ENCODE peak calls at places on chromosomes 11 and 22, in four cellular contexts. I is HFFc6, H is fibroblast of lung, N is body of pancreas. Q is an unnamed sample.

GRCh38 chr11:3109921-3110706 is 52.9 kb upstream of the CARS1 start:
- DNase-seq in I (no peak), H (no peak), N (peak; percentile 42), Q (peak; percentile 37)

GRCh38 chr11:5592615-5593014 is 3.8 kb upstream of the TRIM6 start:
- DNase-seq in I (no peak), H (no peak), N (no peak), Q (no peak)

GRCh38 chr22:48821346-48822186 is 1006.1 kb downstream of the BRD1 start:
- DNase-seq in I (no peak), H (no peak), N (no peak), Q (no peak)

GRCh38 chr11:23875407-23875950 is 621.4 kb upstream of the LUZP2 start:
- DNase-seq in I (no peak), H (no peak), N (no peak), Q (no peak)

GRCh38 chr11:134139873-134140331 is 71.0 kb downstream of the JAM3 start:
- DNase-seq in I (peak; percentile 71), H (peak; percentile 71), N (peak; percentile 74), Q (peak; percentile 66)

GRCh38 chr11:17924713-17925112 is 88.1 kb downstream of the SERGEF start:
- DNase-seq in I (no peak), H (no peak), N (no peak), Q (no peak)

GRCh38 chr11:130829801-130830562 is 86.3 kb downstream of the SNX19 start:
- DNase-seq in I (no peak), H (peak; percentile 47), N (peak; percentile 25), Q (no peak)

GRCh38 chr11:57744386-57744785 is 3.1 kb downstream of the SELENOH start:
- DNase-seq in I (no peak), H (no peak), N (no peak), Q (no peak)

GRCh38 chr11:12017243-12017678 is 8.8 kb upstream of the DKK3 start:
- DNase-seq in I (peak; percentile 51), H (peak; percentile 94), N (no peak), Q (no peak)

GRCh38 chr11:99020324-99021225 is at the start of gene CNTN5:
- DNase-seq in I (peak; percentile 0), H (peak; percentile 20), N (peak; percentile 53), Q (peak; percentile 9)

GRCh38 chr11:6251120-6251733 is 8.4 kb upstream of the CCKBR start:
- DNase-seq in I (peak; percentile 65), H (peak; percentile 51), N (peak; percentile 91), Q (peak; percentile 70)

GRCh38 chr11:112354364-112354763 is 93.7 kb upstream of the PLET1 start:
- DNase-seq in I (no peak), H (no peak), N (no peak), Q (no peak)

GRCh38 chr22:48278620-48279464 is 1516.4 kb downstream of the TBC1D22A start:
- DNase-seq in I (no peak), H (no peak), N (no peak), Q (no peak)

GRCh38 chr11:3095712-3096361 is 38.6 kb upstream of the CARS1 start:
- DNase-seq in I (peak; percentile 74), H (peak; percentile 81), N (peak; percentile 39), Q (no peak)

GRCh38 chr11:46388619-46389449 is 2.7 kb downstream of the CHRM4 start:
- DNase-seq in I (no peak), H (no peak), N (no peak), Q (no peak)

GRCh38 chr22:30667092-30667485 is 586 bp downstream of the DUSP18 start:
- DNase-seq in I (no peak), H (peak; percentile 6), N (no peak), Q (no peak)

GRCh38 chr22:37187552-37187890 is 526 bp downstream of the C1QTNF6 start:
- DNase-seq in I (peak; percentile 46), H (peak; percentile 55), N (no peak), Q (no peak)

GRCh38 chr11:72144807-72145565 is 9.5 kb downstream of the FOLR3 start:
- DNase-seq in I (peak; percentile 94), H (peak; percentile 85), N (no peak), Q (no peak)

GRCh38 chr11:46330887-46331652 is 16.2 kb upstream of the DGKZ start:
- DNase-seq in I (no peak), H (no peak), N (no peak), Q (no peak)

GRCh38 chr11:35223429-35223828 is 84.5 kb downstream of the CD44 start:
- DNase-seq in I (peak; percentile 53), H (peak; percentile 67), N (no peak), Q (no peak)

GRCh38 chr11:12806113-12806512 is 131.9 kb downstream of the TEAD1 start:
- DNase-seq in I (no peak), H (no peak), N (peak; percentile 55), Q (no peak)

GRCh38 chr11:23112987-23113886 is 253.0 kb upstream of the CCDC179 start:
- DNase-seq in I (peak; percentile 37), H (peak; percentile 55), N (peak; percentile 86), Q (peak; percentile 32)

GRCh38 chr22:41966607-41967240 is 2.5 kb upstream of the SEPTIN3 start:
- DNase-seq in I (peak; percentile 94), H (peak; percentile 84), N (peak; percentile 53), Q (peak; percentile 89)
- TF ChIP-seq CTCF in I (peak; percentile 78), H (peak; percentile 42), N (peak; percentile 24), Q (peak; percentile 51)

GRCh38 chr11:90148900-90149299 is 14.4 kb downstream of the NAALAD2 start:
- DNase-seq in I (no peak), H (no peak), N (no peak), Q (no peak)
- TF ChIP-seq CTCF in I (peak; percentile 65), H (no peak), N (no peak), Q (no peak)

GRCh38 chr11:126352163-126352562 is 3.3 kb upstream of the ST3GAL4 start:
- DNase-seq in I (no peak), H (no peak), N (no peak), Q (no peak)

GRCh38 chr11:126354631-126355323 is 709 bp upstream of the ST3GAL4 start:
- DNase-seq in I (no peak), H (no peak), N (no peak), Q (peak; percentile 50)

GRCh38 chr11:126355324-126355925 is at the start of gene ST3GAL4:
- DNase-seq in I (no peak), H (peak; percentile 70), N (peak; percentile 74), Q (peak; percentile 82)

GRCh38 chr11:126350811-126351210 is 4.7 kb upstream of the ST3GAL4 start:
- DNase-seq in I (no peak), H (no peak), N (no peak), Q (no peak)

GRCh38 chr11:126352934-126353801 is 2.3 kb upstream of the ST3GAL4 start:
- DNase-seq in I (peak; percentile 81), H (peak; percentile 76), N (no peak), Q (peak; percentile 71)
- TF ChIP-seq CTCF in I (no peak), H (no peak), N (no peak), Q (no peak)

DNA sequence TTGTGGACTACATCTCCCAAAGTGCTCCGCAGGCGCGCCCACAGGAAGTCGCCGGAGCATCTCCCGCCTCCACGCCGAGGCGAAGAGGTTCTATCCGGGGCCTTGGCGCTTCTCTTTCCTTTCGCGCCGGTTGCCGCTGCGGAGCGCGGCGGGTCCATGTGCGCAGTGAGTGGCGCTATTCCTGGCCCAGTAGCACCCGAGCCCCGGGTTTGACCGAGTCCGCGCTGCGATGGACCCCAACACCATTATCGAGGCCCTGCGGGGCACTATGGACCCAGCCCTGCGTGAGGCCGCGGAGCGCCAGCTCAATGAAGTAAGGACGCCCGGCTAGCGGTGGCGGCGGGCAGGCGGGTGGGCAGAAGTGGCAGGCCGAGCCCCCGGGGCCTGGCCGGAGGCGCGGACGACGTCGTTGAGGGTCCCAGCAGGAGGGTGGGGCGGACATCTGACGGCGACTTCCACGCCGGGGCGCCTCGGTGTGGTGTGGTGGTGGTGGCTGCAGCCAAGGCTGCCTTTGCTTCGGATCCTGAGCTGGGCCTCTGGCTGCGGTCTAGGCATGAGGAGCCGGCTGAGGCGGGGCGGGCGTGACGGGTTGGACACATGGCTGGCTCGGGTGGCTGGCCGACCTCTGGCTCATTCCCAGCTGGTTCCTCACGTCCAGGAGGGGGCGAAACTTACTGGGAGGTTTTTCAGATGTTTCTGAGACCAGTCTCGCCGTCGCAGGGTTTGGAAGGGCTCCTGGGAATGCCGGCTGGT is at the start of gene IPO7:
- DNase-seq in I (peak; percentile 87), H (peak; percentile 92), N (peak; percentile 91), Q (peak; percentile 95)
- TF ChIP-seq CTCF in I (peak; percentile 69), H (no peak), N (peak; percentile 29), Q (no peak)

DNA sequence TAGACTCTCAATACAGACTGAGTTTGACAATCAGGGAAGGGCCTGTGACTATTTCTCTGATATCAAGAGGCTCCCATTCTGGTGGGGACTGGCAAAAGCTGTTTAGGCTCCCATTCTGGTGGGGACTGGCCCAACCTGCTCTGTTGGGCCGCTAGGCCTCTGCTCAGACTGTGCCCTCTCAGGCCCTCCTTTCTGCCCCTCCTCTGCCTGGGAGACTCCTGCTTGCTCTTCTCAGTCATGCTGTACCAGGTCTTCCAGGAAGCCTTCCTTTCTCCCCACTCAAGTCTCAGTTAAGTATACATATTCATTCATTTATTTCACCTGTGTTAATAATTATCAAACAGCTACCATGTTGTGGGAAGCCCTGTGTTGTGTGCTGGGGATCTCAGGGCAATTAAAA is 323.7 kb upstream of the NARS2 start:
- DNase-seq in I (no peak), H (no peak), N (no peak), Q (no peak)
- TF ChIP-seq CTCF in I (no peak), H (no peak), N (no peak), Q (no peak)

GRCh38 chr11:116548286-116548685 is 224.5 kb downstream of the BUD13 start:
- DNase-seq in I (no peak), H (no peak), N (no peak), Q (no peak)

GRCh38 chr11:116556483-116556882 is 216.3 kb downstream of the BUD13 start:
- DNase-seq in I (no peak), H (no peak), N (no peak), Q (no peak)

GRCh38 chr11:116558504-116559252 is 214.1 kb downstream of the BUD13 start:
- DNase-seq in I (peak; percentile 49), H (peak; percentile 66), N (no peak), Q (no peak)

GRCh38 chr11:116557261-116557660 is 215.5 kb downstream of the BUD13 start:
- DNase-seq in I (peak; percentile 20), H (peak; percentile 19), N (no peak), Q (no peak)

DNA sequence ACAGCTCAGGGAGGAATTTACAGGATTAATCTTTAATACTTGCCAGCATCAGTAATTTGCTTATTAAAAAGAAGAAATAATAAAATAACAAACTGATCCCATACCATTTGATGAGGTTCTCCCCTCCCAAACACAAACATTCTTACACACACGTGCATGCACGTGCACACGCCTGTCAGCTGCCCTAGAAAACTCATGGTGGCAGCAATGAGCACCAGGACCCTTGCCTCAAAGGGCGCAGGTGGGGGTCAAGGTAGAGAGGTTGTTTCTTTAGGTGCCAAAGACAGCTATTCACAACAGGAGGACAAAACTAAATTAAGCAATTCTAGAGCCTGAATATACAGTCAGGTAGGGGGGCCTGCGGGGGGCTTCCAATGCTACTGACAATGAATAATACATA is 219.3 kb downstream of the BUD13 start:
- DNase-seq in I (no peak), H (no peak), N (no peak), Q (no peak)
- TF ChIP-seq CTCF in I (no peak), H (no peak), N (no peak), Q (no peak)

GRCh38 chr22:19723990-19724827 is 870 bp downstream of the GP1BB start:
- DNase-seq in I (no peak), H (peak; percentile 40), N (peak; percentile 20), Q (peak; percentile 37)
- TF ChIP-seq CTCF in I (no peak), H (no peak), N (peak; percentile 25), Q (peak; percentile 22)

DNA sequence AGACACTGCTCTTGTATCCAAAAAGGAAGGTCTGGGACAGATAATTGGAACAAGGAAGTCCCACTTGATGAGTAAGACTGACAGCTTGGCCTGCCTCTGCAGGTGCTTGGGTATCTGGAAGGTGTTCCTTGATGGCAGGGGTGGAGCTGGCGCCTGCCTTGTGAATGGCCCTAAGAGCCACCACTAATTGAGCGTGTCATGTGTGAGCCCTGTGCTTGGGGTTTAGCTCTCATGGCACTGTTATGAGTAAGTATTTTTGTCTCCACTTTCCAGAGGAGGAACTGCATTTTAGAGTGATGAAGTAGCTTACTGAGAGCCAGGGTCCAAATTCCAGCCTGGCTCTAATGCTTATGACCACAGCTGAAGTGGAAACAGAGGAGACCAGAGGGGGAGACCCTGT is 71.2 kb upstream of the NECTIN1 start:
- DNase-seq in I (no peak), H (peak; percentile 61), N (no peak), Q (no peak)
- TF ChIP-seq CTCF in I (no peak), H (no peak), N (no peak), Q (no peak)